ENCODE peak calls at places on chromosomes 6 and 20, in eight cellular contexts. U, V, Q, J, W, P, O and G are unnamed samples.

GRCh38 chr6:71383891-71384489 is 95.4 kb downstream of the OGFRL1 start:
- DNase-seq in P (no peak), V (no peak), W (no peak), Q (no peak), O (no peak), U (no peak), J (no peak), G (no peak)

GRCh38 chr6:158413028-158413427 is 100.8 kb downstream of the TULP4 start:
- DNase-seq in U (no peak), V (no peak), W (peak), P (no peak), Q (no peak), O (no peak), J (no peak), G (no peak)

GRCh38 chr20:4026093-4026601 is 10.8 kb upstream of the RNF24 start:
- DNase-seq in P (no peak), Q (peak), U (no peak), W (peak), O (no peak), V (peak), J (no peak), G (no peak)

GRCh38 chr6:136113736-136114173 is 136.4 kb downstream of the MTFR2 start:
- DNase-seq in J (no peak), U (peak), P (no peak), O (no peak), W (no peak), V (peak), Q (no peak), G (no peak)

GRCh38 chr6:151679081-151679480 is 128.4 kb upstream of the ESR1 start:
- DNase-seq in V (no peak), W (no peak), O (no peak), U (no peak), J (no peak), P (no peak), Q (no peak), G (no peak)

GRCh38 chr6:13404115-13404891 is 76.0 kb upstream of the TBC1D7 start:
- DNase-seq in O (no peak), U (no peak), W (no peak), Q (no peak), V (no peak), J (no peak), P (no peak), G (no peak)

GRCh38 chr6:166752097-166752496 is 125.0 kb upstream of the RPS6KA2 start:
- DNase-seq in O (no peak), Q (no peak), P (no peak), W (no peak), V (no peak), U (no peak), J (no peak), G (no peak)

GRCh38 chr6:31094389-31094881 is 17.9 kb downstream of the C6orf15 start:
- DNase-seq in P (no peak), Q (peak), J (peak), U (peak), O (no peak), W (no peak), V (no peak), G (no peak)

GRCh38 chr6:66605971-66606370 is 898.9 kb upstream of the EYS start:
- DNase-seq in O (no peak), J (no peak), P (no peak), Q (no peak), U (no peak), W (no peak), V (no peak), G (no peak)

GRCh38 chr20:50625986-50626677 is 65.2 kb downstream of the RIPOR3 start:
- DNase-seq in W (no peak), P (peak), Q (no peak), V (peak), O (no peak), J (no peak), U (peak), G (no peak)

GRCh38 chr6:26086214-26086613 is 1.0 kb upstream of the HFE start:
- DNase-seq in P (no peak), Q (no peak), J (no peak), V (no peak), W (no peak), O (no peak), U (no peak), G (no peak)

GRCh38 chr6:1392813-1393640 is 3.7 kb downstream of the FOXF2 start:
- DNase-seq in P (peak), Q (no peak), V (no peak), U (no peak), O (no peak), J (peak), W (no peak), G (no peak)

GRCh38 chr6:81937296-81937937 is 184.9 kb upstream of the TENT5A start:
- DNase-seq in V (no peak), J (no peak), U (no peak), O (no peak), Q (no peak), P (no peak), W (no peak), G (no peak)

GRCh38 chr6:105608711-105609374 is 206.0 kb upstream of the PREP start:
- DNase-seq in O (no peak), J (no peak), V (no peak), U (peak), P (no peak), W (no peak), Q (no peak), G (no peak)

GRCh38 chr6:99241905-99242534 is 107.5 kb downstream of the FAXC start:
- DNase-seq in Q (peak), J (no peak), V (no peak), P (peak), W (no peak), O (peak), U (no peak), G (no peak)

DNA sequence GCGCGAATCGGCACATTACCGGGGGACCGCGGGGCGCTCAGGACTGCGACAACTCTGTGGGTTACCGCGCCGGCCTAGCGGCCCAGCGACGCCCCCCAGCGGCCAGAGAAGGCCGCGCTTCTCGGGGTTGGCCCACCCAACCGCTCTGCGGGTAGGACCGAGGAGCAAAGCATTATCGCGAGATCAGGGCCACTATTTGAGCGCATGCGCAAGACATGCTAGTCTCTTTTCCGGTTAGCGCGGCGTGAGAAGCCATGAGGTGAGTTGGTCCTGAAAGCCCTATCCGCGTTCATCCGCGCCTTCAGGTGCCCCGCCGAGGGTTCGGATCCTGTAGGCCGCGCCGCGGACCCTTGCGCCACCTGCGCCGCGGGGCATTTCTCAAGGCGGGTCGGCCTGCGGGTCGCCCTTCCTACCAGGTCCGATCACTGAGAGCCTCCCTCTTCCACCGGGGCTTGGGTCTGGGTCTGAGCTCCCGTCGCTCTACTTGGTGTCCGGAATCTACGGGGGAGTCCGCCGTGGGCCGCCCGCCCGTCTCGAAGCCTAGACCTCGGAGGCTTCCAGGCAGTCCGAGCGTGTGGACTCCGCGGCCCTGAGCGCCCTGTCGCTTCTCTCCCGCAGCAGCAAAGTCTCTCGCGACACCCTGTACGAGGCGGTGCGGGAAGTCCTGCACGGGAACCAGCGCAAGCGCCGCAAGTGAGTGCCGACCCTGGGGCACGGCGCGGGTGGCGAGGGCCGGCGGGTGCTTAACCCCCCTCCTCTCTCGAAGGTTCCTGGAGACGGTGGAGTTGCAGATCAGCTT is at the start of gene RPL10A:
- DNase-seq in Q (peak), O (peak), U (peak), P (peak), V (peak), W (peak), J (peak), G (peak)
- TF ChIP-seq POLR2A in Q (peak), O (peak), U (peak), P (no peak), V (peak), W (peak), J (peak), G (peak)

DNA sequence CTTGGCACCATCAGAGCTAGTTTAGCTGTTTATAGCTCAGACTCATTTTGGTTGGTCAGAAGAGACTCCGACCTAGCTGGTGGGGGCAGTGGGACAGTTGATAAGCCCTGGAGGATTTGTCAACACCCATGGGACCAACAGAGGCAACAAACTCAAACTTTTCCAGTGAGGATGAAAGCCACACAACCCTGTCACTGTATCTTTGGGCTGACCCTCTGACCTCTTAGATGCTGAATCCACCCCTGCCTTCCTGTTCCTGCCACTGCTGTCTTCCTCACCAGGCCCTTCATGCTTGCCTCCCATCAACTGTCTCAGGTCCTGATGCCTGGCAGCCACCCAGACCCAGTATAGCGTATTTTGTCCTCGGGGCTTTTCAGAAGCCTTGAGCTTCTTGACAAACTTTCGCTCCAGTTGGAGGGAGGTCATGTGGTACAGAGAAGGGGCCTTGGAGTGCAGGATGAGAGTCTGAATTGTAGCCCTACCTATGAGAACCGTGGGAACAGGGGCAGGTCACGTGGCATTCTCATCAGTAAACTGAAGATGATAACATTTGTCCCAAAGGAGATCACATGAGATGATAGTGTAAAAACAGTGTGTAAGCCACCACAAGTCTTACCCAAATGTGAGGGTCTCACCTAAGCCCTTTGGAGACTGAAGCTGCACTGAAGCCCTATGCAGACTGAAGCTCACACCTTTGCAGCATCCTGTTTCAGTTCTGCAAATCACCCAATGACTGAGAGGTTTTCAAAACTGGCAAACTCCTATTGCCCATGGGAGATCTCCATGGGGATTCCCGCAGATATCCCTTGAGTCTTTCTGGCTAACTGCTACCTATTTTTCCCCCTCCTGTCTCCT is 72.0 kb upstream of the F13A1 start:
- DNase-seq in O (no peak), Q (no peak), V (no peak), W (no peak), P (no peak), J (no peak), U (no peak), G (peak)
- TF ChIP-seq POLR2AphosphoS5 in O (no peak), Q (no peak), V (no peak), W (no peak), P (no peak), J (no peak), U (no peak), G (no peak)

DNA sequence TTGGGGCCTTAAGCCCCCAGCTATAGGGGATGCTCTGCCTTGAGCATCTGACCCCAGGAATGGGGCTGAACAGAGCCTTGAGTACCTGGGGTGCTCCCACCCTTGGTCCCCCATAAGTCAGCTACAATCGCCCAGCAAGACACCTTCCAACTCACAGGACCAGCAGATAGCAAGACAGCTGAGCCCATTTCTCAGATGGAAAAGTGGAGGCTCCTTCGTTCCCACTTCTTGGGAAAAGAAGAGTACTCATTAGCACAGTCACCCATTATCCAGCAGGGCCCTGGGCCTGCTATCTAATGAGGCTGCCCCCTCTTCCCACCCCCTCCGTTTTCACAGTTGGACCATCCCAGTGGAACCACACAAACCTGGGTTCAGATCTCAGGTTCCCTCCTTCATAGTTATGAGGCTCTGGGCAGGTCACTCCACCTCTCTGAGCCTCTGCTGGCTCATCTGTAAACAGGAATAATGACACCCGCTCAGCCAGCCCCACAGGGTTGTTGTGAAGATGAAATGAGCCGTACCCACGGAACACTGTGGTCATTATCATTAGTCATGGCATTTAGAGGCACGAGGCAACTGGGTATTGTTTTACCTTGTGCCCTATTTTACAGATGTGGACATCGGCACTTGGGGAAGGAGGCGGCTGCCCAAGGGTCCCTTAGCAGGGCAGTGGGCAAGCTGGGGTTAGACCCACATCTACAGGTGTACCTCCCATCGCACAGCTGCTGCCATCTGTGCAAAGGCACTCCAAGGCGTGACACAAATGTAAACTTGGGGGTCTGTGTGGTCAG is 4.5 kb downstream of the LPIN3 start:
- DNase-seq in W (no peak), O (no peak), V (peak), U (no peak), Q (no peak), P (no peak), J (peak), G (peak)
- TF ChIP-seq POLR2A in W (no peak), O (no peak), V (no peak), U (no peak), Q (no peak), P (no peak), J (no peak), G (no peak)

DNA sequence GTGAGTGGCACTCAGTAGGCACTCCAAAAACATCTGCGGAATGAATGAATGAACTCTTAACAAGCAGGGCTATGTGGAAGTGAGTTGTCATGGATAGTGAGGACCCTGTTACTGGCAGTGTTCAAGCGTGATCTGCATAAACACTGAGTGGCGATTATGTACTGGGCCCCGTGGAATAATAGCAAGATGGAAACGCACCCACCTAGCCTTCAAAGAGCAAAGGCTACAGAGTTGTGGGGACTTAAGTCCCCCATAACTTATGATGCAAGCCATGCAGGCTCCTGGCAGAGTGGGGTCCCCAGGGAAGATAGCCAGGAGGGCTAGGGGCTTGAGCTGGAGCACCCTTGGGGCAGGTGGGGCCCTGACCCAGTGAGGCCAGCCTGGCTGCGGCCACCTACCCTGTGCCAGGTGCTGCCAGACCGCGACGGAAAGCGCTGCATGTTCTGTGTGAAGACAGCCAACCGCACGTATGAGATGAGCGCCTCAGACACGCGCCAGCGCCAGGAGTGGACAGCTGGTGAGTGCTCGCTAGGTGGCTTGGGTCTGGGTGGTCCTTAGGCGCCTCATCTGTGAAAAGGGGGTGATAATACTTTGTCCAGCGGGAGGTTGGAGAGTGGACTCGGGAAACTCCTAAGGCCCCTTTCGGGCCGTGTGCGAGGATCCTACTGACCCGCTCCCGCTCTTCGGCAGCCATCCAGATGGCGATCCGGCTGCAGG is 20.0 kb downstream of the DEF6 start:
- DNase-seq in P (no peak), U (no peak), O (no peak), Q (no peak), W (no peak), V (no peak), J (no peak), G (no peak)
- TF ChIP-seq POLR2AphosphoS5 in P (no peak), U (no peak), O (no peak), Q (no peak), W (no peak), V (no peak), J (no peak), G (no peak)

GRCh38 chr20:36951977-36952738 is 650 bp upstream of the SAMHD1 start:
- DNase-seq in W (no peak), U (no peak), Q (no peak), J (no peak), P (no peak), V (no peak), O (no peak), G (no peak)

GRCh38 chr20:36950432-36951197 is 893 bp downstream of the SAMHD1 start:
- DNase-seq in J (no peak), W (no peak), O (no peak), Q (peak), V (peak), U (peak), P (peak), G (no peak)

GRCh38 chr20:36956674-36957073 is 5.2 kb upstream of the SAMHD1 start:
- DNase-seq in W (no peak), Q (no peak), V (no peak), J (no peak), O (no peak), P (no peak), U (no peak), G (no peak)

GRCh38 chr20:36951198-36951976 is at the start of gene SAMHD1:
- DNase-seq in V (peak), O (peak), W (peak), P (peak), J (peak), Q (peak), U (peak), G (peak)
- TF ChIP-seq POLR2A in V (peak), O (peak), W (peak), P (no peak), J (no peak), Q (peak), U (peak), G (peak)

DNA sequence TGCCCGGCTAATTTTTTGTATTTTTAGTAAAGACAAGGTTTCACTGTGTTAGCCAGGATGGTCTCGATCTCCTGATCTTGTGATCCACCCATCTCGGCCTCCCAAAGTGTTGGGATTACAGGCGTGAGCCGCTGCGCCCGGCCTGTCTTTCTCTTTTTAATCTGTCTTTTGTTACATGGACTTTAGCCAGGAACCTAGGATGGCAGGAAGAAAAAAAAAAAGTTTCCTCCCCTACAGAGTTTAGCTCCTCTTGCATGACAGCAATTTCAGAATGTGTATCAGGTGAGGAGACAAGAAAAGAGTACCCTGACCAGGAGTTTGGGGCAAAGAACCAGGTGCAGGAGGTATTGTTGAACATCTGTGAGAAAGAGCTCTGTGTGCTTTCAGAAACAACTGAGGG is 21.4 kb upstream of the TXLNB start:
- DNase-seq in P (no peak), J (no peak), V (no peak), Q (no peak), W (no peak), O (no peak), U (no peak), G (no peak)
- TF ChIP-seq POLR2AphosphoS5 in P (no peak), J (no peak), V (no peak), Q (no peak), W (no peak), O (no peak), U (no peak), G (no peak)